ENCODE peak calls at places on chromosomes 6 and 20, in four cellular contexts. D is astrocyte of the hippocampus; U is activated T-cell treated with anti-CD3 and anti-CD28 coated beads, Interleukin-2, amount 50 U/mL, for 72 hours; X is NCI-H1105. R is an unnamed sample.

GRCh38 chr6:151330130-151330715 is 61.1 kb downstream of the ZBTB2 start:
- DNase-seq in D (no peak), U (no peak), X (no peak), R (no peak)

GRCh38 chr6:12342664-12343063 is 52.5 kb downstream of the EDN1 start:
- DNase-seq in X (no peak), D (no peak), U (no peak), R (no peak)

GRCh38 chr6:69819138-69819537 is 22.3 kb upstream of the LMBRD1 start:
- DNase-seq in X (no peak), D (no peak), U (no peak), R (no peak)

GRCh38 chr6:105611606-105612005 is 208.7 kb upstream of the PREP start:
- DNase-seq in D (no peak), X (no peak), U (no peak), R (no peak)

GRCh38 chr6:144585217-144585814 is 300.2 kb downstream of the UTRN start:
- DNase-seq in D (peak), X (peak), U (no peak), R (peak)

GRCh38 chr6:96611342-96611964 is 48.5 kb downstream of the FHL5 start:
- DNase-seq in X (no peak), D (no peak), U (no peak), R (no peak)

GRCh38 chr6:41469951-41470340 is 76.2 kb upstream of the FOXP4 start:
- DNase-seq in X (no peak), U (peak), D (peak), R (no peak)

GRCh38 chr6:26270903-26271639 is 93.9 kb upstream of the BTN3A2 start:
- DNase-seq in D (peak), U (peak), X (peak), R (peak)

GRCh38 chr20:46350201-46350985 is 42.1 kb upstream of the CDH22 start:
- DNase-seq in U (no peak), X (no peak), D (peak), R (no peak)

GRCh38 chr6:24614648-24615047 is 31.3 kb downstream of the KIAA0319 start:
- DNase-seq in D (no peak), U (no peak), X (no peak), R (no peak)

GRCh38 chr6:46044876-46045617 is 29.4 kb upstream of the CLIC5 start:
- DNase-seq in D (peak), U (peak), X (no peak), R (peak)

GRCh38 chr20:20637998-20638397 is 74.4 kb downstream of the RALGAPA2 start:
- DNase-seq in D (no peak), U (no peak), X (no peak), R (no peak)